ENCODE peak calls at places on chromosomes 2 and 18, in five cellular contexts. S is heart left ventricle, X is GM13976, A is osteoblast, J is kidney. L is an unnamed sample.

GRCh38 chr2:102103992-102104871 is 38.3 kb upstream of the IL1R1 start:
- DNase-seq in A (peak; percentile 72), J (peak; percentile 89), X (no peak), S (peak; percentile 72), L (no peak)

GRCh38 chr2:133972786-133973185 is 281.1 kb upstream of the MGAT5 start:
- DNase-seq in X (no peak), S (peak; percentile 33), A (no peak), J (no peak), L (no peak)

GRCh38 chr2:176527141-176527901 is 258.1 kb downstream of the MTX2 start:
- DNase-seq in J (no peak), A (no peak), S (no peak), X (no peak), L (no peak)

GRCh38 chr2:68741238-68741637 is 6.6 kb downstream of the ARHGAP25 start:
- DNase-seq in X (no peak), A (no peak), J (no peak), S (no peak), L (no peak)

GRCh38 chr2:121185111-121185510 is 99.9 kb downstream of the TFCP2L1 start:
- DNase-seq in X (no peak), S (no peak), J (no peak), A (no peak), L (no peak)

GRCh38 chr2:235390816-235391194 is 103.0 kb upstream of the AGAP1 start:
- DNase-seq in S (no peak), X (no peak), J (no peak), A (no peak), L (no peak)

GRCh38 chr2:226327830-226328229 is 471.8 kb downstream of the IRS1 start:
- DNase-seq in A (no peak), J (no peak), X (no peak), S (no peak), L (no peak)

GRCh38 chr2:120831106-120831505 is 95.4 kb downstream of the GLI2 start:
- DNase-seq in X (no peak), J (no peak), S (peak; percentile 11), A (peak; percentile 38), L (no peak)

GRCh38 chr18:78765637-78766281 is 213.9 kb upstream of the SALL3 start:
- DNase-seq in S (no peak), J (no peak), X (no peak), A (no peak), L (no peak)

GRCh38 chr18:23515911-23516546 is 12.7 kb downstream of the RMC1 start:
- DNase-seq in S (peak; percentile 73), X (peak; percentile 72), J (no peak), A (peak; percentile 64), L (peak; percentile 82)

GRCh38 chr18:55706893-55707292 is 118.9 kb upstream of the TCF4 start:
- DNase-seq in J (no peak), S (no peak), A (peak; percentile 27), X (no peak), L (no peak)

GRCh38 chr2:39547811-39548719 is 111.0 kb upstream of the MAP4K3 start:
- DNase-seq in S (no peak), X (no peak), A (no peak), J (no peak), L (no peak)

GRCh38 chr2:177190941-177191340 is 21.7 kb upstream of the HNRNPA3 start:
- DNase-seq in X (no peak), S (no peak), J (no peak), A (no peak), L (no peak)

GRCh38 chr2:10406016-10406415 is 42.1 kb downstream of the ODC1 start:
- DNase-seq in S (peak; percentile 79), A (no peak), J (no peak), X (no peak), L (no peak)

GRCh38 chr18:79922971-79923411 is 28.5 kb downstream of the SLC66A2 start:
- DNase-seq in A (peak; percentile 57), J (peak; percentile 66), X (no peak), S (peak; percentile 15), L (peak; percentile 10)

GRCh38 chr2:180411631-180412030 is 404.5 kb upstream of the CWC22 start:
- DNase-seq in X (no peak), A (no peak), J (no peak), S (no peak), L (no peak)

GRCh38 chr2:70081221-70081620 is 6.1 kb upstream of the PCBP1 start:
- DNase-seq in S (no peak), X (no peak), A (no peak), J (no peak), L (no peak)

GRCh38 chr2:37232131-37232933 is 874 bp downstream of the NDUFAF7 start:
- DNase-seq in J (peak; percentile 69), A (no peak), X (no peak), S (peak; percentile 41), L (peak; percentile 29)

GRCh38 chr2:157749684-157750083 is 121.0 kb upstream of the ACVR1C start:
- DNase-seq in S (no peak), A (no peak), J (no peak), X (no peak), L (no peak)

GRCh38 chr2:157747695-157748370 is 119.2 kb upstream of the ACVR1C start:
- DNase-seq in S (no peak), A (peak; percentile 47), J (no peak), X (peak; percentile 18), L (no peak)

GRCh38 chr2:157748371-157749132 is 119.9 kb upstream of the ACVR1C start:
- DNase-seq in A (no peak), S (no peak), X (no peak), J (no peak), L (no peak)

GRCh38 chr2:157747280-157747679 is 118.6 kb upstream of the ACVR1C start:
- DNase-seq in J (no peak), S (no peak), A (no peak), X (no peak), L (no peak)

GRCh38 chr2:157751462-157752058 is 122.9 kb upstream of the ACVR1C start:
- DNase-seq in X (no peak), J (peak; percentile 80), A (no peak), S (no peak), L (peak; percentile 47)
- TF ChIP-seq CTCF in X (peak; percentile 15), J (no peak), A (no peak), S (no peak), L (peak; percentile 64)

DNA sequence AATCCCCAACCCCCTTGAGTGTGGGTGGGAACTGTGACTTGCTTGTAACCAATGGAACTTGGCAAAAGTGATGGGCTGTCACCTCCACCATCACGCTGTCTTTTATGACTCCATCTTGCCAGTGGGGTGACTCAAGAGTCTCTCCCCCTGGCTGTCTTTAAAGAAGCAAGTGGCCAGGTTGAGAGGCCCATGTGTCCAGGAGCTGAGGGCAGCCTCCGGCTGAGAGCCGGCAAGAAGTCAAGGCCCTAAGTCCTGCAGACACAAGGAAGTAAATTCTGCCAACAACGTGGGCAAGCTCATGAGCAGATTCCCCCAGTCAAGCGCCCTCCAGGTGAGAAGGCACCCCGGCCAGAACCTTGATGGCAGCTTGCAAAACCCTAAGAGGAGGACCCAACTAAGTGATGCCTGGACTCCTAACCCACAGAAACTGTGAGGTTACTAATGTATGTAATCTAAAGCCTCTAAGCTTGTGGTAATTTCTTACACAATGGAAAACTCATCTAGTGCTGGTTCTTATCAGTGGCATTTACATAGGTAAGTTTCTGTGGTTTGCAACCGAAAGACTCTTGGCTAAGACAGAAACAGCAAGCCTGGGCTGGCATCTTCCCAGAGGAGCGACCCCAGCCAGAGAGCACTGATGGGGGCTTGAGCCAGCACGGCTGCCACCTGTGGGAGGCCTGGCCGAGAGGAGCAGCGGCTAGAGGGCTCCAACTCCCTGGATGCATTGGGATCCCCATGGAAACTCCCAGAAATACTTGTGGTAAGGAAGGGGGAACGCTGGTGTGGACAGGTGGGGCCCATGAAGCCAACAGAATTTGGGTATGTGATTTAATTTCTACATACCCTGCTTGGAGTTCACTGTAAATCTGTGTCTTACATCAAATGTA is 49.3 kb downstream of the CIB4 start:
- DNase-seq in X (no peak), J (peak; percentile 52), S (no peak), A (no peak), L (peak; percentile 5)
- TF ChIP-seq CTCF in X (no peak), J (no peak), S (no peak), A (no peak), L (no peak)

GRCh38 chr2:26521913-26522180 is 43.9 kb upstream of the OTOF start:
- DNase-seq in S (no peak), X (no peak), A (peak; percentile 29), J (no peak), L (peak; percentile 86)

GRCh38 chr2:26519396-26519991 is 41.6 kb upstream of the OTOF start:
- DNase-seq in A (no peak), S (no peak), J (no peak), X (no peak), L (peak; percentile 35)

GRCh38 chr2:26522325-26523120 is 44.6 kb upstream of the OTOF start:
- DNase-seq in S (peak; percentile 10), A (peak; percentile 60), J (peak; percentile 39), X (no peak), L (no peak)

GRCh38 chr2:26520065-26520464 is 42.1 kb upstream of the OTOF start:
- DNase-seq in S (no peak), J (no peak), A (peak; percentile 74), X (no peak), L (no peak)

DNA sequence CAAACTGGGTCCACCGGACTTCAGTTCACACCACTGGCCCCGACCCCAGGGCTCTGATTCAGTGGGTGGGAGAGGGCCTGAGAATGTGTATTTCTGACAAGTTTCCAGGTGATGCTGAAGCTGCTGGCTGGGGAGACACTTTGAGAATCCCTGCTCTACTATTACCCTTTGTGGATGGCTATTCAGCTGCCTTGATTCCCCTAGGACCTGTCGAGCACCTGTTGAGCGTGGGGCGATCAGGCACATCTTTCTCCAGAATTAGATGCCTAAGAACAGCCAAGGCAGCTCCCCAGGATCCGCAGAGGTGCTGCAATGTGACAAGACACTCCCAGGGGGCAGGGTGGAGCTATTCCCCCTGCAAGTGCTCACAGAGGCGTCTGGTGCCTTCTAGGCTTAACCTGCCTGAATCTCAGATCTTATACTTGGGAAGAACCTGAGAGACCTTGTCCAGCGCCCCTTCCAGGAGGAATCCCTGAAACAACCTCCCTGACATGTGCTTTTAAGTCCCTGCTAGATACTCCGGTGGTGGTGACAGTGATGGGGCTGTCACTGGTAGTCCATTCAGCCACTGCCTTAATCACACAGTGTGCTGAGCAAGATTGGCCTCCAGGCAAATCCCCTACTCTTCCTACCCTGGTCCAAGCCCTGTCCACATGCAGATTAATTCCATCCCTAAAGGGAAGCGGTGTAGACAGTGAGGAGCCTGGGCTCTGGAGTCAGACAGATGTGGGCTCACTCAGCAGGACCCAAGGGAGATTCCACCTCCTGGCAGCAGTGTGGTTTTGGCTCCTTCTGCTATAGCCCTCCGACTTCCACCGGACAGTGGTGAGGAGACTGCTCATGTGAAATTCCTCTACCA is 43.4 kb upstream of the OTOF start:
- DNase-seq in A (peak; percentile 35), S (peak; percentile 20), X (peak; percentile 60), J (peak; percentile 58), L (peak; percentile 87)
- TF ChIP-seq CTCF in A (no peak), S (no peak), X (no peak), J (no peak), L (peak; percentile 91)

DNA sequence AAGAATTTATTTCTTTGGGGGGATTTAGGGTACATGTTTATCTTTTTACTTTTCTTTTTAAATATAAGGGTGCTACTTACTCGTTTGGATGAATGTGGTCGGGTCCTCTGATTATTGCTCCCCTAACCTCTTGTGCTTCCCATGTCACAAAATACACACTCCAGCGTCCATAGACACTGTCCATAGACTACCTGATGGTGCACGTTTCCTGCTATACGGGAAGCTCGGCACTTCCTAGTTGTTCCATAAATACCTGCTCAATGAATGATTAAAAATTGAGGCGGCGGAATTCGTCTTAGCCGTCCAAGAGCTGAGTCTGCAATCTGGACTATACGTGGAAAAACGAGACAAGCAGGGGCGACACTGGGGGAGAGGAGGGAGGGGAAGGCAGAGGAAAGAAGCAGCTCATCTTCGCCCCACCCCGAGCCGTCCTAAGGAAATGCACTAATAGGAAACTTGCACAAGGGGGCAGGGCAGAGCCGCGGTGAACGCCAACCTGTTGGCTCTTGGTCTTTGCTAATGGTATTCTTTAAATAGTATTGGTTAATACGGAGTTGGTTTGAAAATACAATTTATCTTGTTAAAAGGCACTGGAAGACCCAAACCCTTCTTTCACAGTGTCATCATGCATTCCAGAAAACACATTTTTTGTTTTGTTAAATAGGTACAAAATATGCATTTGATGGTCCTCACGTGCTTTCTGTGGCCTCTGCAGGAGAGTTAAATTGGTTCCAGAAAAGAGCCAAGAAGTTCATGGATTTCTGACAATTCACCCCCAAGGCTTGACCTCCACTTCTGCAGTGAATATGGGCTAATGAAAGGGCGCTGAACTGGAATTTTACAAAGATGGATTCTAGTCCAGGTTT is 73.0 kb upstream of the KCTD1 start:
- DNase-seq in S (no peak), A (peak; percentile 68), X (peak; percentile 70), J (no peak), L (peak; percentile 62)
- TF ChIP-seq CTCF in S (peak; percentile 70), A (peak; percentile 66), X (peak; percentile 60), J (peak; percentile 62), L (peak; percentile 81)